ENCODE peak calls at places on chromosomes 5 and 9, in eight cellular contexts. Z is effector CD4-positive, alpha-beta T cell; Y is naive B cell; E is substantia nigra; D is GM03348; Q is NCI-H446 treated with DMSO at 0.1 percent for 48 hours; L is T-cell; M is NCI-H510A. B is an unnamed sample.

GRCh38 chr5:73796164-73797141 is 170.5 kb downstream of the ARHGEF28 start:
- DNase-seq in Z (no peak), Y (no peak), E (peak), D (peak), Q (no peak), L (no peak), M (no peak), B (peak)

GRCh38 chr5:100889165-100889564 is 13.9 kb downstream of the ST8SIA4 start:
- DNase-seq in Z (no peak), Y (peak), E (no peak), D (no peak), Q (no peak), L (no peak), M (no peak), B (no peak)

GRCh38 chr9:83582026-83582425 is 40.9 kb upstream of the IDNK start:
- DNase-seq in Z (no peak), Y (no peak), E (no peak), D (no peak), Q (no peak), L (no peak), M (no peak), B (peak)

GRCh38 chr9:99867536-99867935 is 38.9 kb upstream of the STX17 start:
- DNase-seq in Z (no peak), Y (no peak), E (no peak), D (no peak), Q (no peak), L (no peak), M (no peak), B (peak)

GRCh38 chr9:122219856-122220672 is 8.7 kb downstream of the LHX6 start:
- DNase-seq in Z (no peak), Y (no peak), E (no peak), D (peak), Q (no peak), L (no peak), M (no peak), B (peak)

GRCh38 chr5:180213657-180214207 is 4.7 kb upstream of the RASGEF1C start:
- DNase-seq in Z (no peak), Y (no peak), E (no peak), D (no peak), Q (no peak), L (no peak), M (no peak), B (no peak)

GRCh38 chr9:106928350-106928749 is 65.4 kb downstream of the ZNF462 start:
- DNase-seq in Z (no peak), Y (no peak), E (no peak), D (no peak), Q (no peak), L (no peak), M (no peak), B (no peak)

GRCh38 chr5:166068547-166069335 is 2222.7 kb upstream of the WWC1 start:
- DNase-seq in Z (no peak), Y (no peak), E (no peak), D (no peak), Q (no peak), L (no peak), M (no peak), B (no peak)

GRCh38 chr5:157670662-157671591 is at the start of gene C5orf52:
- DNase-seq in Z (no peak), Y (peak), E (no peak), D (peak), Q (no peak), L (peak), M (no peak), B (peak)

GRCh38 chr5:118580959-118581358 is 407.4 kb downstream of the DTWD2 start:
- DNase-seq in Z (no peak), Y (no peak), E (no peak), D (peak), Q (no peak), L (no peak), M (no peak), B (no peak)

GRCh38 chr9:459491-460444 is 245.1 kb downstream of the DOCK8 start:
- DNase-seq in Z (no peak), Y (no peak), E (no peak), D (no peak), Q (no peak), L (no peak), M (no peak), B (no peak)

GRCh38 chr5:14247054-14247386 is 103.9 kb downstream of the TRIO start:
- DNase-seq in Z (no peak), Y (no peak), E (no peak), D (no peak), Q (no peak), L (no peak), M (no peak), B (no peak)

GRCh38 chr5:176902102-176902814 is 3.1 kb upstream of the HK3 start:
- DNase-seq in Z (no peak), Y (no peak), E (no peak), D (no peak), Q (no peak), L (no peak), M (no peak), B (no peak)